ENCODE peak calls at places on chromosomes 4 and X, in ten cellular contexts. O is endothelial cell of umbilical vein, V is cardiac muscle cell, K is thyroid gland, H is OCI-LY7, N is ascending aorta, E is body of pancreas, B is A549, C is heart left ventricle, Q is psoas muscle. F is an unnamed sample. For H3K4me1, the result is how much of the 10 kb centered on the place peaks cover.

GRCh38 chr4:38765391-38765790 is 17.4 kb downstream of the TLR10 start:
- DNase-seq in O (no peak), E (no peak), K (no peak), H (no peak), N (no peak), V (no peak), B (no peak), Q (no peak), C (no peak), F (no peak)

GRCh38 chrX:107672955-107673378 is 44.7 kb downstream of the PRPS1 start:
- DNase-seq in Q (peak), K (peak), N (peak), E (peak), V (peak), O (peak), B (peak), C (peak), H (peak), F (peak)

GRCh38 chrX:6095469-6095868 is 133.2 kb downstream of the NLGN4X start:
- DNase-seq in V (no peak), K (no peak), E (no peak), Q (no peak), N (no peak), B (peak), O (no peak), H (no peak), C (no peak), F (no peak)

GRCh38 chr4:141158219-141158618 is 24.9 kb upstream of the RNF150 start:
- DNase-seq in O (peak), C (no peak), K (no peak), Q (no peak), H (peak), V (peak), E (peak), N (no peak), B (peak), F (no peak)

GRCh38 chrX:132119821-132120220 is 8.0 kb downstream of the FRMD7 start:
- DNase-seq in O (no peak), E (no peak), N (no peak), B (no peak), V (no peak), H (no peak), C (no peak), K (no peak), Q (no peak), F (no peak)

GRCh38 chr4:56055027-56055976 is 106.6 kb downstream of the CEP135 start:
- DNase-seq in B (no peak), C (no peak), N (no peak), V (peak), O (no peak), E (no peak), Q (no peak), K (no peak), H (no peak), F (no peak)

GRCh38 chrX:64198046-64198445 is 7.5 kb downstream of the AMER1 start:
- DNase-seq in N (no peak), V (peak), K (no peak), B (no peak), E (no peak), C (no peak), Q (no peak), H (no peak), O (no peak), F (no peak)

GRCh38 chr4:141213550-141213991 is 7.1 kb upstream of the ZNF330 start:
- DNase-seq in O (no peak), Q (no peak), C (no peak), E (no peak), K (no peak), N (no peak), H (no peak), V (no peak), B (no peak), F (no peak)

GRCh38 chrX:96576358-96576757 is 108.3 kb upstream of the DIAPH2 start:
- DNase-seq in N (no peak), K (no peak), B (no peak), V (no peak), H (no peak), O (peak), Q (no peak), E (no peak), C (no peak), F (no peak)

GRCh38 chr4:140856692-140857091 is 100.5 kb upstream of the TBC1D9 start:
- DNase-seq in E (no peak), Q (peak), K (no peak), V (peak), O (no peak), B (peak), N (no peak), C (peak), H (no peak), F (peak)

GRCh38 chrX:47662144-47662657 is 3.2 kb upstream of the UXT start:
- DNase-seq in B (peak), Q (no peak), C (no peak), H (no peak), O (no peak), V (peak), E (peak), K (no peak), N (no peak), F (no peak)

GRCh38 chr4:18075823-18076433 is 54.4 kb upstream of the LCORL start:
- DNase-seq in E (peak), Q (peak), V (no peak), H (peak), O (peak), N (no peak), C (peak), K (peak), B (peak), F (no peak)

GRCh38 chr4:159047478-159048165 is 55.3 kb upstream of the RAPGEF2 start:
- DNase-seq in V (peak), E (no peak), O (peak), B (no peak), C (no peak), Q (no peak), N (no peak), H (no peak), K (no peak), F (no peak)

GRCh38 chrX:36957425-36958328 is 50.5 kb upstream of the FAM47C start:
- DNase-seq in K (peak), V (peak), Q (no peak), N (no peak), H (no peak), C (no peak), E (peak), B (peak), O (peak), F (no peak)

GRCh38 chr4:176622251-176622968 is 170.3 kb downstream of the VEGFC start:
- DNase-seq in N (no peak), K (peak), B (peak), E (no peak), O (no peak), V (peak), H (no peak), C (no peak), Q (no peak), F (no peak)

GRCh38 chrX:49995021-49995731 is 72.8 kb downstream of the CLCN5 start:
- DNase-seq in H (no peak), B (peak), K (no peak), C (no peak), O (peak), N (no peak), E (no peak), Q (no peak), V (peak), F (no peak)

GRCh38 chr4:100060765-100061416 is 110.8 kb upstream of the H2AZ1 start:
- DNase-seq in N (no peak), K (no peak), V (no peak), B (no peak), Q (no peak), H (no peak), C (no peak), E (no peak), O (no peak), F (no peak)

GRCh38 chr4:55445921-55446577 is 50.3 kb downstream of the TMEM165 start:
- DNase-seq in H (no peak), E (no peak), B (no peak), C (no peak), K (no peak), Q (no peak), O (no peak), N (no peak), V (peak), F (no peak)

GRCh38 chr4:65046496-65047101 is 623.7 kb downstream of the EPHA5 start:
- DNase-seq in K (no peak), Q (no peak), H (no peak), E (no peak), B (peak), C (no peak), O (no peak), N (no peak), V (no peak), F (no peak)

GRCh38 chr4:41009411-41009810 is 204.9 kb downstream of the APBB2 start:
- DNase-seq in V (peak), H (no peak), Q (no peak), N (no peak), O (peak), E (no peak), B (peak), C (no peak), K (no peak), F (no peak)

GRCh38 chr4:77021614-77022089 is 54.1 kb downstream of the CCNI start:
- DNase-seq in N (peak), H (no peak), B (no peak), Q (no peak), C (peak), K (no peak), E (no peak), O (no peak), V (peak), F (no peak)

GRCh38 chrX:70088281-70088680 is 26.0 kb downstream of the OTUD6A start:
- DNase-seq in E (no peak), C (no peak), V (peak), Q (no peak), K (no peak), H (no peak), B (no peak), O (no peak), N (no peak), F (no peak)

GRCh38 chrX:20294284-20294683 is 27.6 kb upstream of the RPS6KA3 start:
- DNase-seq in Q (no peak), O (no peak), K (no peak), N (no peak), H (no peak), V (no peak), C (no peak), B (no peak), E (no peak), F (no peak)

DNA sequence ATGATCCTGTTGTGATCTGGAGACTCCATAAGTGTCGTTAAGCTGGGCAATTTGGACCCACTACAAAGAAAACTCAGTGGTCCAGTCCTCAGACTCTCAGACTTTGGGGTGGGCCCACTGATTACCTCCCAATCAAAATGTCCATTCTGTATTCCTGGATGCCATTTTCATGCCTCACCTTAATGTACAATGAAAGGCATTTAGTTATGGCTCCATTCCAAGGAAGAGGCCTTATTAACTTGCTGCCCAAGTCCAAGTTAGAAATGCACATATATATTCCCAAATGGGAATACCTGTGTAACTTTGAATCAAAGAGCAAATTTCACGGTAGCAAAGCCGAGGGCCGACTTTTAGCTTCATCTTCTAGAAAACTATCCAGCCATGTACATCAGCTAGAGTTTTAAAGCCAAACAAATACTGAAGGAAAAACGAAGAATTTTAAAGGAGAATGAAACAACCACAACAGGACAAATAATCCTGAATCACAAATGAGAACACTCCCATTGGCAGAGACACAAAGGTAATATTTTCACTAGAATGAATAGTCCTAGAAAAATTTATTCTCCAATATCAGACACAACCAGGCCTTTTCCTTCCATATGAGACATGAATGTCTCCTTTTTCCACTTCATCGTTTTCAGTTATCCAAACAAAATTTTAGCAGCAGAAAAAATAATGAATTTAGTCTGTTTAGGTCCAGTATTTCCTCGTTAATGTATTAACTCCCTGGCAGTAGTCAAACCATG is 63.7 kb upstream of the HHIP start:
- DNase-seq in V (no peak), C (no peak), B (peak), E (no peak), H (no peak), N (no peak), Q (no peak), O (peak), K (no peak), F (no peak)
- H3K4me1 ChIP-seq in V (under half), C (under half), B (half or more), E (under half), H (under half), N (under half), Q (under half), O (half or more), K (under half), F (under half)

GRCh38 chr4:2484169-2484568 is 15.3 kb downstream of the RNF4 start:
- DNase-seq in B (no peak), Q (no peak), H (peak), N (no peak), K (no peak), O (no peak), V (no peak), E (no peak), C (no peak), F (no peak)

GRCh38 chr4:2486981-2487380 is 18.1 kb downstream of the RNF4 start:
- DNase-seq in C (no peak), O (no peak), H (no peak), Q (no peak), V (no peak), E (no peak), K (peak), B (no peak), N (no peak), F (no peak)

GRCh38 chr4:2483237-2483636 is 14.3 kb downstream of the RNF4 start:
- DNase-seq in V (no peak), O (no peak), Q (no peak), E (no peak), N (no peak), B (no peak), H (no peak), K (no peak), C (no peak), F (no peak)

GRCh38 chr4:2482693-2483092 is 13.8 kb downstream of the RNF4 start:
- DNase-seq in Q (peak), N (no peak), B (no peak), K (peak), V (peak), O (peak), H (peak), E (peak), C (peak), F (no peak)

DNA sequence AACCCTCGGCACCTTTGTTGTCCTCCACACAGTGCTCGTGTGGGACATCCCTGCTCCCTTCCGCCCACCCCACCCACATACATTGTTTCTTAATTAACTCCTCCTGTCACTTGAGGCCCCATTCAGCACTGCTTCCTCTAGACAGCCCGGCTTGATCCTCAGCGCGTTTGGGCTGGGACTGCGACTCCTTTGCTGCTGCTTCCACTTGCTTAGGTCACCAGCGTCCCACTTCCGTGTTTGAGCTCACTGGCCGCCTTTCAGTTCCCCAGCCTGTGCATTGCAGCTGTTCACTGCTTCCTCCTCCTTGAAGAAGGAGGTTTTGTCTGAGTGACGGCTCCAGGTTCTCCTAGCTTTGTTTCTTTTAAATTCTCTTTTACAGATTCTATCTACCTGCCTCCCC is 16.1 kb downstream of the RNF4 start:
- DNase-seq in K (peak), C (peak), B (no peak), E (peak), V (peak), H (peak), Q (peak), N (peak), O (peak), F (peak)
- H3K4me1 ChIP-seq in K (under half), C (half or more), B (under half), E (half or more), V (under half), H (half or more), Q (half or more), N (under half), O (under half), F (half or more)

GRCh38 chr4:84956014-84956413 is 10.5 kb downstream of the WDFY3 start:
- DNase-seq in Q (no peak), E (no peak), K (no peak), H (no peak), O (no peak), V (no peak), N (no peak), C (no peak), B (no peak), F (no peak)
- H3K4me1 ChIP-seq in Q (half or more), E (under half), K (under half), H (under half), O (under half), V (under half), N (under half), C (half or more), B (half or more), F (under half)

DNA sequence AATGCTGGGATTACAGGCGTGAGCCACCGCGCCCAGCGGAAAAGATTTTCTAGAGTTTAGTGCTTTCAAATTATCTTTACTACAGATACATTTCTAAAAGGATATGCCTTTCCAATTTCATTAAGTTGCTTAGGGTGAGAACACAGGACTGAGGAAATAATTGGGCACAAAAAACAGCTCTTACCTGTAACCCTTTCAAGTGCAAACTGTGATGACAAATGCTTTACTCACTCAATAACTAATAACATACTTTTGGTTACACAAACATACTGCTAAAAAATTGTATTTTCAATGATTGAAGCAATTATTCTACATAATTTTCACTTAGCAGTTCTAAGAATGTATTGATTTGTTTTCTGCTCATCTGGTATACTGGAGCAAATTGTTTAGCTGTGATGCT is 40.2 kb downstream of the PALLD start:
- DNase-seq in O (no peak), H (no peak), V (no peak), K (no peak), C (no peak), Q (no peak), B (no peak), E (no peak), N (no peak), F (no peak)
- H3K4me1 ChIP-seq in O (under half), H (under half), V (under half), K (under half), C (under half), Q (under half), B (half or more), E (under half), N (under half), F (under half)

GRCh38 chr4:1216076-1216614 is 32.8 kb downstream of the CTBP1 start:
- DNase-seq in H (no peak), Q (no peak), B (no peak), E (no peak), O (no peak), C (no peak), N (no peak), K (no peak), V (no peak), F (no peak)

GRCh38 chr4:1215347-1216075 is 33.4 kb downstream of the CTBP1 start:
- DNase-seq in C (peak), Q (no peak), O (no peak), K (no peak), V (no peak), B (no peak), E (peak), H (peak), N (no peak), F (no peak)

GRCh38 chr4:1216869-1217294 is 32.0 kb downstream of the CTBP1 start:
- DNase-seq in E (peak), Q (no peak), C (no peak), N (no peak), K (no peak), O (no peak), V (no peak), H (peak), B (no peak), F (no peak)

GRCh38 chr4:1218892-1219552 is 29.9 kb downstream of the CTBP1 start:
- DNase-seq in C (no peak), E (no peak), B (no peak), N (no peak), O (no peak), Q (no peak), K (peak), H (peak), V (no peak), F (no peak)

DNA sequence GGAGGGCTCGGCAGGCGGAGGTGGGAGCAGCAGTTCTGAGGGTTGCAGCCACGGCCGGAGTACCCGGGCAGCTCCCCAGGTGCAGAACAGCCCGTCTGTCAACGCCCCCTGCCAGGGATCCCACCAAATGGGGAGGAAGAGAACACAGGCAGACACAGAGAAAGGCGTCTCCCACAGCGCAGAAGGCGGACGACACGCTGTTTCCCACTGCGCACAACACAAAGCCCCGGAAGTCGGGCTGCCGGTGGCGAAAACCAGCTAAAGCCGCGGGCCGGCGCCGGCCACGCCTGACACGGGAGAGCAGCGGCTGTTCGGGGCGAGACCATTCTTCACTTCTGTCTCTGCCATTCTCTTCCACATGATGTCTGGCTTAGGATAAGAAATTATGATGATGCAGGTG is 31.6 kb downstream of the CTBP1 start:
- DNase-seq in K (no peak), C (no peak), H (no peak), B (no peak), N (no peak), E (no peak), V (no peak), O (no peak), Q (no peak), F (no peak)
- H3K4me1 ChIP-seq in K (under half), C (under half), H (half or more), B (under half), N (under half), E (under half), V (under half), O (under half), Q (under half), F (under half)

DNA sequence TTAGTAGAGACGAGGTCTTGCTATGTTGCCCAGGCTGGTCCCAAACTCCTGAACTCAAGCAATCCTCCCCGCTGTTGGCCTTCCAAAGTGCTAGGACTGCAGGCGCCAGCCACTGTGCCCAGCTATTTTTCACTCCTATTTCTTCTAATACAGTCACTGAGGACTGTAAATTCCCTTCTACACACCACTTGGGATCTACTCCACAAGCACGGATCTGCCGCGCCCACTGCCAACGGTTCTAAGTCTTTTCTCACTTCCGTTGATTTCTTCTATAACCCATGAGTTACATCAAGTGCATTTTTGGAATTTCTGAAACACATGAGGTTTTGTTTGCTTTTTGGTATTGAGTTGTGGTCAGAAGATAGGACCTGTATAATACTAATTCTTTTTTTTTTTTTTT is 48.7 kb downstream of the FAM53A start:
- DNase-seq in C (no peak), K (no peak), B (no peak), O (no peak), H (no peak), V (no peak), E (no peak), Q (no peak), N (no peak), F (no peak)
- H3K4me1 ChIP-seq in C (under half), K (under half), B (under half), O (under half), H (under half), V (under half), E (under half), Q (under half), N (under half), F (under half)

F was measured in sigmoid colon.